ENCODE peak calls at places on chromosomes 7 and 10, in ten cellular contexts. A is RWPE1, D is activated B cell treated with CpG ODN at 0.5 μM for 24 hours, F is thyroid gland, H is left ventricle myocardium inferior, I is type B pancreatic cell, B is foreskin fibroblast, X is WTC11, O is choroid plexus epithelial cell, Y is GM06990. K is an unnamed sample.

GRCh38 chr7:79096361-79096805 is 357.1 kb downstream of the MAGI2 start:
- DNase-seq in A (no peak), D (no peak), F (no peak), H (no peak), I (no peak), B (no peak), X (no peak), O (no peak), Y (no peak), K (peak)

GRCh38 chr10:84957427-84957826 is 629.0 kb downstream of the CCSER2 start:
- DNase-seq in A (no peak), D (no peak), F (no peak), H (no peak), I (no peak), B (no peak), X (no peak), O (no peak), Y (no peak), K (no peak)

GRCh38 chr7:107874605-107875446 is 16.2 kb upstream of the DLD start:
- DNase-seq in A (peak), D (no peak), F (peak), H (no peak), I (no peak), B (peak), X (no peak), O (peak), Y (no peak), K (peak)

GRCh38 chr7:25054849-25055248 is 70.2 kb downstream of the CYCS start:
- DNase-seq in A (no peak), D (no peak), F (no peak), H (no peak), I (no peak), B (no peak), X (no peak), O (no peak), Y (no peak), K (no peak)

GRCh38 chr10:94349327-94349726 is 13.4 kb downstream of the NOC3L start:
- DNase-seq in A (no peak), D (no peak), F (no peak), H (no peak), I (no peak), B (no peak), X (no peak), O (peak), Y (no peak), K (peak)

GRCh38 chr7:74584160-74584954 is 73.2 kb upstream of the GTF2I start:
- DNase-seq in A (no peak), D (no peak), F (no peak), H (no peak), I (no peak), B (no peak), X (no peak), O (no peak), Y (no peak), K (no peak)

GRCh38 chr7:1742555-1743303 is 72.7 kb downstream of the ELFN1 start:
- DNase-seq in A (no peak), D (no peak), F (peak), H (peak), I (no peak), B (peak), X (no peak), O (peak), Y (no peak), K (no peak)

GRCh38 chr10:88181902-88182671 is 318.7 kb downstream of the PTEN start:
- DNase-seq in A (no peak), D (no peak), F (no peak), H (no peak), I (no peak), B (no peak), X (no peak), O (no peak), Y (peak), K (no peak)

GRCh38 chr7:94133460-94133859 is 129.3 kb upstream of the BET1 start:
- DNase-seq in A (no peak), D (no peak), F (no peak), H (no peak), I (no peak), B (no peak), X (no peak), O (peak), Y (no peak), K (no peak)

GRCh38 chr7:70189261-70189660 is 591.0 kb downstream of the AUTS2 start:
- DNase-seq in A (no peak), D (no peak), F (no peak), H (no peak), I (no peak), B (no peak), X (no peak), O (no peak), Y (no peak), K (no peak)

DNA sequence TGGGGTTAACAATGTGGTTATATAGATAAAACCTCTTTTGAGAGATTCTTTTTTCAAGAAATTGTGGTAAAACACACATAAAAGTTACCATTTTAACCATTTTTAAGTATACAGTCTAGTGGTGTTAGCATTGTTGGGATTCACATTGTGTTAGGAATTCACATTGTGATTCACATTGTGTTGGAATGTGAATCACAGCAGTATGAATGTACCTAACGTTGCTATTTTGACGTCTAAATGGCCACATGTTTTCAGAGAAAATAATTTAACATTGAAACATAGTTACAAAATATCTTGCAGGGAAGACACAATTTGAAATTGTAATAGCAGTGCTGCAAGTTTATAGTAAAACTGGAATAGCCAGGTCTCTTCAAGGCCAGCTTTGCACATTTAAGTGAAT is 129.0 kb downstream of the BICC1 start:
- DNase-seq in A (no peak), D (no peak), F (no peak), H (no peak), I (no peak), B (peak), X (no peak), O (peak), Y (no peak), K (peak)
- TF ChIP-seq CTCF in A (no peak), D (no peak), F (no peak), H (no peak), I (no peak), B (no peak), X (no peak), O (no peak), Y (no peak), K (no peak)

GRCh38 chr7:96436880-96437279 is 115.0 kb upstream of the SLC25A13 start:
- DNase-seq in A (no peak), D (no peak), F (no peak), H (no peak), I (no peak), B (no peak), X (no peak), O (no peak), Y (no peak), K (no peak)
- TF ChIP-seq CTCF in A (no peak), D (no peak), F (no peak), H (no peak), I (no peak), B (no peak), X (no peak), O (no peak), Y (no peak), K (no peak)

GRCh38 chr7:22192778-22193177 is 164.2 kb downstream of the RAPGEF5 start:
- DNase-seq in A (no peak), D (no peak), F (no peak), H (no peak), I (no peak), B (no peak), X (no peak), O (no peak), Y (no peak), K (no peak)
- TF ChIP-seq CTCF in A (no peak), D (no peak), F (no peak), H (no peak), I (no peak), B (no peak), X (no peak), O (no peak), Y (no peak), K (no peak)

DNA sequence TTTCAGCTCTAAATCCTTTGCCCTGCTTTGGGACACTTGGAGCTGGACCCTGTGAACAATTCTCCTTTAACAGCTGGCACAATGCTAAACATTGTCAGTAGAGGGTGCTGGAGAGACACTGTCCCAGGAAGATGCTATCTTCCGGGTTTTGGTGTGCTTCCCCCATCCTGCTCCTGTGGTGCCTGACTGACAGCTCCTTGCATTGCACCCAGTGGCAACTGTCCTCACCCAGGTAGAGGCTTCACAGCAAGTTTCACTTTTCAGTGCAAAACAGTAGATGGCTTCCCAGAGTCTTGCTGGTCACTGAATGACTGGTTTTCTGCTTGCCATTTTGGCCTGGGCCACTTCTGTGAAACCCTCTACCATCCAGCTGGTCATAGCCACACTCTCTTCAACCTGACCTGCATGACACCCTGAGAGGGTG is 77.3 kb downstream of the CDC14C start:
- DNase-seq in A (peak), D (no peak), F (no peak), H (no peak), I (no peak), B (no peak), X (peak), O (peak), Y (peak), K (peak)
- TF ChIP-seq CTCF in A (peak), D (no peak), F (no peak), H (peak), I (peak), B (peak), X (peak), O (peak), Y (peak), K (peak)

DNA sequence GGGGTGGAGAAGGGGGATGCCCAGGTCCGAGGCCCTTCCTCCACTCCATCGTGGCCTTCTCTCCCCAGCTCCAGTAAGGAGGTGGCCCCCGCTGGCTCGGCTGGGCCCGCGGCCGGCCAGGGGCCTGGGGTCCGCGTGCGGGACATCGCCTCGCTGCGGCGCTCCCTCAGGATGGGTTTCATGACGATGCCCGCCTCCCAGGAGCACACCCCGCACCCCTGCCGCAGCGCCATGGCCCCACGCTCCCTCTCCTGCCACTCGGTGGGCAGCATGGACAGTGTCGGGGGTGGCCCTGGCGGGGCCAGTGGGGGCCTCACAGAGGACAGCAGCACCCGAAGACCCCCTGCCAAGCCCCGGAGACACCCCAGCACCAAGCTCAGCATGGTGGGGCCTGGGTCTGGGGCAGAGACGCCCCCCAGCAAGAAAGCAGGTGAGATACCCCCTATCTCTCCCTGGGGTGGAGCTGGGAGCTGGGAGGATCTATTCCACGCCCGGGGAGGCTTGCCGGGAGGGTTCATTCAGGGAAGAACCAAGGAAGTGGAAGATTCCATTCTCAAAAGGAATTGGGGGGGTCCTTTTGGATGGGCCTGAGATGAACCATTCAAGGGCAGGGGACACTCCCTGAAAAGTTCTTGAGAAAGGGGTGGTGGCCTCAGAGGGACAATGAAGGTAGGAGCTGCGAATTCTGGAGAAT is 3.2 kb downstream of the NYAP1 start:
- DNase-seq in A (peak), D (no peak), F (no peak), H (no peak), I (no peak), B (no peak), X (peak), O (peak), Y (no peak), K (no peak)
- TF ChIP-seq CTCF in A (no peak), D (no peak), F (no peak), H (no peak), I (no peak), B (no peak), X (no peak), O (no peak), Y (no peak), K (no peak)

DNA sequence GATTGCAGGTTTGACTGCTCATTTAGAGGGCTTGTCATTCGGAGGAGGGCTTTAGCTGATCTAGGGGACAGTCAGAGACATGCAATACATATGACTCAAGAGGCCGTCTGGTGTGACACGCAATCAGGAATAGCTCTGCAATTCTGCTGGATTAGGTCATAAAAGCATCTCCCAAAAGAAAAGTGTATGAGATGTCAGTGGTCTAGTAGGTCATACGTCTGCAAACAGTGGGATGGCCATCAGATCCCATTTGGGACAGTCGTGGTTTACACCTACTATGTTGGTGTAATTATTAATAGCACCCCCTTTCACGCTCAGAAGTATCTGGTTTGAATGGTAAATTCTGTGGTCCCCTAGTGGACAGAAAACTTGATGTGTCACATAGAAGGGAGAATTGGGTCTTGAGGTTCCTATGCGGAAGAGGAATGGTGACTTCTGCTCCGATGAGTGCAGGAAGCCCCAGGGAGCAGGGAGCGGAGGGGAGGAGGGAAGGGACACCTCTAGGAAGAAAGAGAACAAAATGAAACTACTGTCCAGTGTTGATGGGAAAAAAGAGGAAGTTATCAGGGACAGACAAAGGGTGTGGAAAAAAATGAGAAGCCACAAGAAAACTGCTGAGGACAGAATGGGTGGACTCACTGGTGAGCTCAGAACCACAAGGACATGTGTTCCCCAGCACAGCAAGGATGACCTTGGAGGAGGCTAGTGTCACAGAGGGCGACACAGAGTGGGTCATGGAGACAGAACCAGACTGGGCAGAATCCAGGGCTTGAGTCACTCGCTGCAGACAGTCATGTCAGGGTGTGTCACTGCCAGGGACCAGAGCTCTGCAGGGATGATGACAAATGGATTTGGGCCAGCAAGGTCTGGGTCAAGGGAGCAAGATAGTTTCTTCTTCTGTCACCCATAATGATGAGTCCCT is 59.9 kb downstream of the MAP3K8 start:
- DNase-seq in A (no peak), D (no peak), F (peak), H (peak), I (no peak), B (peak), X (no peak), O (peak), Y (peak), K (peak)
- TF ChIP-seq CTCF in A (no peak), D (no peak), F (no peak), H (no peak), I (no peak), B (no peak), X (no peak), O (no peak), Y (peak), K (no peak)

GRCh38 chr10:7553531-7553930 is 113.2 kb downstream of the ITIH5 start:
- DNase-seq in A (no peak), D (no peak), F (no peak), H (no peak), I (no peak), B (no peak), X (no peak), O (no peak), Y (no peak), K (no peak)
- TF ChIP-seq CTCF in A (no peak), D (no peak), F (no peak), H (no peak), I (no peak), B (no peak), X (no peak), O (no peak), Y (no peak), K (no peak)

DNA sequence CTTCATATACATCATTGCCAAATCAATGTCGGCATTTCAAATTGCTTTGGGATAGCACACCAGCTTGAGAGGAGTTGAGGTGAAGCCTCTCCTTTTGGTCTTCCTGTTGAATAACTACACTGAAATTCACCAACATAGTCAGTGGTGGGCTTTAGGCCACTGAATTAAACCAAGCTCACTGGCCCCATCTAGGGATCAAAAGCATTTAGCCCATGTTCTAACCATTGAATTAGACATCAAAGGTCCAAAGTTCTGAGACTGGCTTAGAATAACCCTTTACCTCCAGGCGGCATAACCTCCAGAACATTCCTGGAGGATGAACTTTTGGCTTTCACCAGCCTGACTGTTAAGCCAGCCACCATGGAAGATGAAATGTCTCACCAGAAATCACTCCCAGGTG is 54.6 kb downstream of the BPGM start:
- DNase-seq in A (no peak), D (no peak), F (no peak), H (no peak), I (no peak), B (peak), X (no peak), O (peak), Y (no peak), K (peak)
- TF ChIP-seq CTCF in A (no peak), D (no peak), F (no peak), H (peak), I (peak), B (peak), X (peak), O (peak), Y (peak), K (peak)

GRCh38 chr7:45622058-45622457 is 47.9 kb downstream of the ADCY1 start:
- DNase-seq in A (no peak), D (no peak), F (no peak), H (no peak), I (no peak), B (no peak), X (no peak), O (no peak), Y (no peak), K (no peak)

GRCh38 chr7:45623157-45623556 is 49.0 kb downstream of the ADCY1 start:
- DNase-seq in A (no peak), D (no peak), F (no peak), H (no peak), I (no peak), B (no peak), X (no peak), O (no peak), Y (no peak), K (no peak)

DNA sequence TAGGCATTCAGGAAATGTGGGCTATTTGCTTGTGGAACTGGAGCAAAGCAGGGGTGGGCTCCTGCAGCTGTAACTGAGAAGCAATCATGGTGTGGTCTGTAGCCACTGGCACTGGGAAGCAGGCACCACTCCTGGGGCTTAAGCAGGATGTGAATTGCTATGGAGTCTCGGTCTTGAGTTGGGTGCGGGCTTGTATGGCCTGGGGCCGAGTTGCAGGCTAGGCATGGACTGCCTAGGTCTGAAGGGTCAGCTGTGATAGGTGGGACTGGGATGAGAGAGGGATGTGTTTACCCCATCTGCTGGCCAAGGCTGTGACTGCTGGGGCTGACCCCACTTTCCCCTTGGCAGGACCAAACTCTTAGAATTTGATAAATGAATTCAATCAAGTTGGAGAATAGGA is 43.0 kb downstream of the ADCY1 start:
- DNase-seq in A (no peak), D (no peak), F (no peak), H (no peak), I (no peak), B (no peak), X (peak), O (no peak), Y (no peak), K (no peak)
- TF ChIP-seq CTCF in A (no peak), D (no peak), F (no peak), H (no peak), I (no peak), B (no peak), X (no peak), O (no peak), Y (no peak), K (no peak)

GRCh38 chr7:8436965-8437364 is 3.6 kb downstream of the NXPH1 start:
- DNase-seq in A (peak), D (no peak), F (peak), H (no peak), I (peak), B (no peak), X (peak), O (peak), Y (peak), K (peak)
- TF ChIP-seq CTCF in A (peak), D (no peak), F (no peak), H (peak), I (peak), B (peak), X (peak), O (peak), Y (peak), K (peak)